ENCODE peak calls at places on chromosome 4, in five cellular contexts. C is SJSA1; V is mesendoderm; E is CD8-positive, alpha-beta T cell; Y is cardiac muscle cell. O is an unnamed sample.

GRCh38 chr4:147730333-147730732 is 1.6 kb upstream of the ARHGAP10 start:
- DNase-seq in Y (no peak), C (no peak), E (no peak), V (no peak), O (no peak)

GRCh38 chr4:26021417-26022345 is 107.7 kb downstream of the SMIM20 start:
- DNase-seq in Y (no peak), C (no peak), E (no peak), V (no peak), O (no peak)

GRCh38 chr4:79650794-79651431 is 242.9 kb upstream of the GK2 start:
- DNase-seq in E (no peak), Y (peak; percentile 77), V (peak; percentile 64), C (no peak), O (no peak)

GRCh38 chr4:161097821-161098220 is 1066.0 kb downstream of the FSTL5 start:
- DNase-seq in E (no peak), Y (no peak), C (no peak), V (no peak), O (no peak)

GRCh38 chr4:153822316-153822715 is 33.4 kb upstream of the SFRP2 start:
- DNase-seq in V (no peak), Y (no peak), C (no peak), E (no peak), O (no peak)

GRCh38 chr4:102684605-102685052 is 76.1 kb downstream of the MANBA start:
- DNase-seq in Y (peak; percentile 47), V (no peak), E (no peak), C (peak; percentile 46), O (no peak)

GRCh38 chr4:18917689-18918088 is 896.1 kb upstream of the LCORL start:
- DNase-seq in V (no peak), Y (no peak), C (no peak), E (no peak), O (no peak)

GRCh38 chr4:123433976-123434375 is 37.4 kb downstream of the SPRY1 start:
- DNase-seq in V (no peak), C (no peak), E (no peak), Y (no peak), O (no peak)

GRCh38 chr4:123505457-123506310 is 109.1 kb downstream of the SPRY1 start:
- DNase-seq in E (no peak), Y (peak; percentile 83), C (peak; percentile 57), V (peak; percentile 97), O (peak; percentile 67)

GRCh38 chr4:142558851-142559250 is 287.2 kb downstream of the INPP4B start:
- DNase-seq in V (peak; percentile 22), C (no peak), E (no peak), Y (peak; percentile 40), O (no peak)

GRCh38 chr4:52941450-52941849 is 79.3 kb downstream of the RASL11B start:
- DNase-seq in V (no peak), C (no peak), E (no peak), Y (no peak), O (no peak)

GRCh38 chr4:32117696-32118095 is 1397.5 kb downstream of the PCDH7 start:
- DNase-seq in Y (no peak), E (no peak), V (peak; percentile 36), C (no peak), O (no peak)

GRCh38 chr4:65880594-65880993 is 210.3 kb upstream of the EPHA5 start:
- DNase-seq in V (no peak), Y (peak; percentile 16), E (no peak), C (no peak), O (no peak)

GRCh38 chr4:15963001-15963451 is at the start of gene FGFBP2:
- DNase-seq in E (peak; percentile 47), V (peak; percentile 77), C (peak; percentile 42), Y (peak; percentile 66), O (no peak)

GRCh38 chr4:124322234-124322831 is 390.2 kb downstream of the ANKRD50 start:
- DNase-seq in V (peak; percentile 37), E (no peak), Y (peak; percentile 77), C (no peak), O (no peak)

GRCh38 chr4:53928825-53929224 is 135.6 kb downstream of the CHIC2 start:
- DNase-seq in E (no peak), C (no peak), V (no peak), Y (peak; percentile 73), O (no peak)

GRCh38 chr4:103375278-103375677 is 177.1 kb upstream of the CENPE start:
- DNase-seq in C (no peak), Y (peak; percentile 23), V (no peak), E (no peak), O (no peak)

GRCh38 chr4:1090465-1091440 is 22.6 kb downstream of the RNF212 start:
- DNase-seq in C (peak; percentile 2), Y (no peak), E (no peak), V (no peak), O (no peak)

GRCh38 chr4:2075171-2075986 is 16.3 kb downstream of the NAT8L start:
- DNase-seq in V (no peak), E (no peak), C (no peak), Y (no peak), O (no peak)

GRCh38 chr4:16838226-16838875 is 60.1 kb downstream of the LDB2 start:
- DNase-seq in Y (no peak), C (no peak), E (no peak), V (no peak), O (no peak)

GRCh38 chr4:102390438-102390837 is 45.2 kb upstream of the SLC39A8 start:
- DNase-seq in V (no peak), Y (peak; percentile 45), E (no peak), C (no peak), O (no peak)

GRCh38 chr4:2814627-2815026 is 21.7 kb downstream of the SH3BP2 start:
- DNase-seq in Y (no peak), V (no peak), C (no peak), E (no peak), O (no peak)

GRCh38 chr4:140367738-140368137 is 5.7 kb upstream of the SCOC start:
- DNase-seq in V (no peak), E (no peak), Y (peak; percentile 3), C (peak; percentile 48), O (no peak)

GRCh38 chr4:25913056-25913850 is 767 bp upstream of the SMIM20 start:
- DNase-seq in V (peak; percentile 61), E (no peak), Y (no peak), C (no peak), O (peak; percentile 33)

GRCh38 chr4:56259595-56259994 is 127.7 kb downstream of the AASDH start:
- DNase-seq in V (peak; percentile 56), E (no peak), Y (no peak), C (no peak), O (no peak)

GRCh38 chr4:1244081-1244977 is 4.6 kb downstream of the CTBP1 start:
- DNase-seq in E (no peak), Y (no peak), V (no peak), C (no peak), O (no peak)

GRCh38 chr4:176939445-176939844 is 146.7 kb upstream of the VEGFC start:
- DNase-seq in E (no peak), V (no peak), C (no peak), Y (peak; percentile 20), O (no peak)

GRCh38 chr4:56286763-56287162 is 100.5 kb downstream of the AASDH start:
- DNase-seq in V (peak; percentile 16), C (no peak), Y (peak; percentile 34), E (no peak), O (no peak)

GRCh38 chr4:145779319-145779801 is 99.4 kb downstream of the C4orf51 start:
- DNase-seq in Y (no peak), C (no peak), E (no peak), V (peak; percentile 89), O (no peak)

GRCh38 chr4:57378766-57379165 is 268.6 kb upstream of the IGFBP7 start:
- DNase-seq in Y (peak; percentile 2), E (no peak), V (peak; percentile 62), C (no peak), O (no peak)

GRCh38 chr4:28287837-28288236 is 1427.2 kb downstream of the STIM2 start:
- DNase-seq in E (no peak), C (peak; percentile 78), Y (peak; percentile 92), V (peak; percentile 78), O (no peak)
- H3K27ac ChIP-seq in E (no peak overlapping the region), C (peak overlapping the region; percentile 92), Y (no peak overlapping the region), V (no peak overlapping the region), O (no peak overlapping the region)

GRCh38 chr4:184416913-184417734 is 57.2 kb downstream of the IRF2 start:
- DNase-seq in C (no peak), V (no peak), Y (peak; percentile 28), E (no peak), O (no peak)

GRCh38 chr4:184419976-184420375 is 54.4 kb downstream of the IRF2 start:
- DNase-seq in V (no peak), E (no peak), C (no peak), Y (no peak), O (no peak)

GRCh38 chr4:184420402-184420801 is 53.9 kb downstream of the IRF2 start:
- DNase-seq in E (no peak), Y (no peak), C (no peak), V (no peak), O (no peak)

GRCh38 chr4:184415071-184415470 is 59.3 kb downstream of the IRF2 start:
- DNase-seq in C (no peak), Y (no peak), V (no peak), E (no peak), O (no peak)

DNA sequence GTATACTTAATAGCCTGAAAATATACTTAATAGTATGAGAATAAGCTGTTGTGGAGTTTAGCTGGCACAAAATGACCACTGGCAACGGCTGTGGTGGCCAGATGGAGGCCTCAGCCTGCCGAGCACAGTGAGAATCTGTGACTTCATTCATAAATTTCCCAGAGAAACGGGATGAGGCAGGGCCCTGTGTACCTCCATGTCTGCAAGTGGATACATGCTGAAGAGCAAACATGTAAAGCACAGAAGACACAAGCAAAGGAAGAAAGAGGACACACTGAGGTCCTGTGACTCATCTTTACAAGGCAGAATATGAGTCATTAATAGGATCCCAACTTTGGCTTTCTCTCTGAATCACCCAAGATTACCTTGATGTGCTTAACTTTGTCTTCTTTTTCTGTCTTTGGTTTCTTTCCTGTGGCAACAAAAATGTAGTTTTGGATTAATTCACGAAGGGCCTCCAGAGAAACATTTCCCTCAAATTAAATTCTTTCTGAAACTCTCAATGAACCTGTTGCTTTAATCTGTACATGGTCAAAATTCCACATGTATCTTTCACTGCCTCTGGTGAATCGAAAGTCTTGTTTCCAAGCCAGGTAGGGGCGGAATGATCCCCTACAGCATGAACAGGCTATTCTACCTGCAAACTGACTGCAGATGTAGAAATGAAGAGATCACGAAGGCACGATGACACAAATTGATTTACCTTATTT is 56.4 kb downstream of the IRF2 start:
- DNase-seq in V (no peak), E (no peak), Y (peak; percentile 67), C (peak; percentile 66), O (peak; percentile 21)
- H3K27ac ChIP-seq in V (no peak overlapping the region), E (peak overlapping the region; percentile 61), Y (no peak overlapping the region), C (peak overlapping the region; percentile 36), O (peak overlapping the region; percentile 66)

DNA sequence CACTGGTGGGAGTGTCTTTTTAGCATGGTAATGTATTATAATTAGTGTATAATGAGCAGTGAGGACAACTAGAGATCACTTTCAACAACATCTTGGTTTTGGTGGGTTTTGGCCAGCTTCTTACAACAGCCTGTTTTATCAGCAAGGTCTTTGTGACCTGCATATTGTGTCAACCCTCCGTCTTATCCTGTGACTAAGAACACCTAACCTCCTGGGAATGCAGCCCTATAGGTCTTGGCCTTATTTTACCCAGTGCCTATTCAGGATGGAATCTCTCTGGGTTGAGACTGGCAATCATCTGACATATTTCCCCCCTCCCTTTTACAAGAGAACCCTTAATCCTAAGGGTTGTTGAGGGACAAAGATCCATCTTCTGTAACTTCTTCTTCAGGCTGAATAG is 21.9 kb upstream of the ADH4 start:
- DNase-seq in E (no peak), C (no peak), Y (no peak), V (peak; percentile 7), O (no peak)
- H3K27ac ChIP-seq in E (no peak overlapping the region), C (no peak overlapping the region), Y (no peak overlapping the region), V (no peak overlapping the region), O (no peak overlapping the region)

GRCh38 chr4:139085141-139085540 is 69.6 kb downstream of the NOCT start:
- DNase-seq in V (no peak), E (no peak), Y (peak; percentile 35), C (no peak), O (no peak)
- H3K27ac ChIP-seq in V (no peak overlapping the region), E (peak overlapping the region; percentile 96), Y (peak overlapping the region; percentile 92), C (no peak overlapping the region), O (no peak overlapping the region)

O was measured in substantia nigra.